ENCODE peak calls at places on chromosomes 13 and 19, in seven cellular contexts. B, Y, C, K, P, O and N are unnamed samples.

GRCh38 chr19:46881092-46881491 is 20.3 kb downstream of the ARHGAP35 start:
- DNase-seq in Y (no peak), O (no peak), P (no peak), C (no peak), B (no peak), K (no peak), N (no peak)

GRCh38 chr13:93549326-93549855 is 322.8 kb downstream of the GPC6 start:
- DNase-seq in B (no peak), Y (peak; percentile 26), O (no peak), C (no peak), P (no peak), K (no peak), N (no peak)

GRCh38 chr19:46975011-46975917 is 44.4 kb upstream of the NPAS1 start:
- DNase-seq in O (no peak), Y (no peak), B (no peak), C (no peak), P (no peak), K (no peak), N (no peak)

GRCh38 chr13:94291631-94292322 is 187.7 kb downstream of the DCT start:
- DNase-seq in K (no peak), C (no peak), B (no peak), O (no peak), Y (no peak), P (no peak), N (no peak)

GRCh38 chr19:15307169-15307568 is 25.2 kb downstream of the BRD4 start:
- DNase-seq in O (no peak), Y (no peak), C (no peak), P (no peak), B (no peak), K (no peak), N (no peak)

GRCh38 chr13:21216332-21216731 is 39.9 kb downstream of the MRPL57 start:
- DNase-seq in K (no peak), B (no peak), C (no peak), O (no peak), P (no peak), Y (no peak), N (no peak)

GRCh38 chr13:21014666-21015170 is 46.7 kb downstream of the LATS2 start:
- DNase-seq in O (peak; percentile 83), K (no peak), P (no peak), Y (peak; percentile 69), C (peak; percentile 74), B (no peak), N (peak; percentile 24)

GRCh38 chr13:46211116-46211515 is 612 bp upstream of the LRRC63 start:
- DNase-seq in C (peak; percentile 8), P (no peak), Y (no peak), B (no peak), O (peak; percentile 2), K (no peak), N (peak; percentile 4)

GRCh38 chr13:27347373-27347772 is 76.7 kb downstream of the RASL11A start:
- DNase-seq in K (no peak), Y (no peak), C (no peak), P (no peak), B (no peak), O (no peak), N (no peak)

GRCh38 chr13:37369618-37370017 is 228.9 kb downstream of the POSTN start:
- DNase-seq in C (no peak), O (peak; percentile 12), P (no peak), B (no peak), K (no peak), Y (no peak), N (peak; percentile 20)

GRCh38 chr13:47184311-47184710 is 287.5 kb upstream of the HTR2A start:
- DNase-seq in O (no peak), Y (no peak), K (no peak), B (no peak), C (no peak), P (no peak), N (no peak)

GRCh38 chr19:33759356-33759755 is 37.3 kb upstream of the KCTD15 start:
- DNase-seq in C (no peak), O (no peak), Y (no peak), K (no peak), P (no peak), B (no peak), N (no peak)

GRCh38 chr13:105502193-105502592 is 1033.3 kb downstream of the EFNB2 start:
- DNase-seq in C (no peak), B (no peak), O (no peak), K (no peak), P (no peak), Y (no peak), N (no peak)

GRCh38 chr13:25752957-25753540 is 298.8 kb downstream of the SHISA2 start:
- DNase-seq in P (peak; percentile 28), Y (peak; percentile 75), B (no peak), O (peak; percentile 95), C (peak; percentile 92), K (no peak), N (peak; percentile 62)

GRCh38 chr19:21707065-21707464 is 60.3 kb downstream of the ZNF100 start:
- DNase-seq in C (no peak), K (no peak), O (no peak), P (no peak), Y (no peak), B (no peak), N (no peak)

GRCh38 chr19:6218497-6219146 is 61.2 kb downstream of the MLLT1 start:
- DNase-seq in O (peak; percentile 77), Y (peak; percentile 93), K (peak; percentile 89), C (peak; percentile 92), P (peak; percentile 86), B (peak; percentile 75), N (peak; percentile 78)

GRCh38 chr13:29428310-29428991 is 167.0 kb downstream of the SLC7A1 start:
- DNase-seq in O (no peak), C (no peak), K (peak; percentile 49), P (no peak), B (peak; percentile 56), Y (peak; percentile 77), N (peak; percentile 50)

GRCh38 chr13:113658836-113659235 is 838 bp upstream of the ATP4B start:
- DNase-seq in O (no peak), B (no peak), Y (no peak), C (no peak), K (peak; percentile 27), P (no peak), N (no peak)

GRCh38 chr19:48543121-48543710 is 8.8 kb upstream of the SULT2B1 start:
- DNase-seq in O (peak; percentile 8), Y (no peak), K (peak; percentile 62), P (peak; percentile 53), C (peak; percentile 92), B (no peak), N (peak; percentile 97)

GRCh38 chr19:49316284-49316683 is 8.7 kb downstream of the SLC6A16 start:
- DNase-seq in B (no peak), C (no peak), K (no peak), P (no peak), Y (no peak), O (no peak), N (no peak)

GRCh38 chr19:16376649-16377048 is 52.0 kb downstream of the KLF2 start:
- DNase-seq in K (no peak), C (peak; percentile 31), Y (no peak), B (no peak), O (no peak), P (no peak), N (no peak)

GRCh38 chr13:100240109-100240779 is 151.4 kb downstream of the PCCA start:
- DNase-seq in P (no peak), O (no peak), B (no peak), C (peak; percentile 5), K (no peak), Y (no peak), N (no peak)

GRCh38 chr13:87356314-87356713 is 314.9 kb upstream of the SLITRK5 start:
- DNase-seq in O (no peak), K (no peak), Y (no peak), B (no peak), C (no peak), P (peak; percentile 33), N (peak; percentile 3)

GRCh38 chr13:59533561-59534337 is 630.0 kb downstream of the DIAPH3 start:
- DNase-seq in P (no peak), C (peak; percentile 85), B (no peak), Y (no peak), O (peak; percentile 68), K (no peak), N (peak; percentile 62)

GRCh38 chr13:53090507-53090906 is 61.9 kb downstream of the OLFM4 start:
- DNase-seq in C (no peak), K (no peak), O (no peak), Y (no peak), P (no peak), B (no peak), N (no peak)

GRCh38 chr19:43928820-43929219 is 6.3 kb downstream of the ZNF45 start:
- DNase-seq in K (no peak), B (no peak), Y (no peak), C (no peak), P (no peak), O (no peak), N (no peak)

GRCh38 chr13:85197431-85197830 is 601.8 kb downstream of the SLITRK6 start:
- DNase-seq in O (no peak), P (no peak), B (no peak), C (no peak), K (no peak), Y (no peak), N (no peak)

GRCh38 chr13:88068975-88069374 is 397.8 kb downstream of the SLITRK5 start:
- DNase-seq in P (no peak), C (peak; percentile 6), Y (no peak), B (no peak), K (no peak), O (no peak), N (peak; percentile 25)

GRCh38 chr19:5058456-5059190 is 89.7 kb downstream of the KDM4B start:
- DNase-seq in Y (no peak), K (no peak), O (peak; percentile 18), C (peak; percentile 50), B (peak; percentile 52), P (no peak), N (peak; percentile 23)

GRCh38 chr13:102729560-102730275 is 34.9 kb upstream of the METTL21C start:
- DNase-seq in O (peak; percentile 82), Y (no peak), C (peak; percentile 74), K (no peak), P (no peak), B (no peak), N (peak; percentile 89)

GRCh38 chr19:52464798-52465470 is 11.6 kb downstream of the ZNF578 start:
- DNase-seq in O (no peak), P (no peak), B (no peak), K (no peak), Y (no peak), C (no peak), N (no peak)

GRCh38 chr19:8069116-8069973 is 16.8 kb downstream of the CCL25 start:
- DNase-seq in B (no peak), C (peak; percentile 72), O (no peak), K (no peak), P (no peak), Y (no peak), N (no peak)